ENCODE peak calls at places on chromosomes 16 and 17, in ten cellular contexts. M is right lobe of liver, H is lower leg skin, K is endothelial cell of umbilical vein, U is HCT116, G is IMR-90, S is heart left ventricle, J is esophagus squamous epithelium, V is body of pancreas, Z is ovary. P is an unnamed sample.
A peak's percentile ranks its signal among the peaks of the same experiment; 100 is the strongest.

GRCh38 chr17:82408288-82408937 is 9.7 kb upstream of the HEXD start:
- DNase-seq in M (no peak), H (no peak), K (no peak), U (no peak), G (no peak), S (no peak), J (no peak), V (no peak), Z (no peak), P (no peak)

GRCh38 chr17:43014020-43014615 is 7.5 kb downstream of the IFI35 start:
- DNase-seq in M (peak; percentile 38), H (no peak), K (no peak), U (no peak), G (no peak), S (no peak), J (no peak), V (no peak), Z (no peak), P (no peak)

GRCh38 chr17:56792267-56792666 is 41.5 kb downstream of the C17orf67 start:
- DNase-seq in M (no peak), H (no peak), K (no peak), U (no peak), G (no peak), S (no peak), J (no peak), V (no peak), Z (no peak), P (no peak)

GRCh38 chr16:84055366-84055765 is 12.8 kb upstream of the SLC38A8 start:
- DNase-seq in M (peak; percentile 17), H (no peak), K (no peak), U (no peak), G (no peak), S (peak; percentile 53), J (no peak), V (peak; percentile 34), Z (no peak), P (no peak)

GRCh38 chr17:61129232-61129631 is 270.4 kb upstream of the TBX2 start:
- DNase-seq in M (no peak), H (no peak), K (no peak), U (no peak), G (peak; percentile 8), S (no peak), J (no peak), V (no peak), Z (no peak), P (no peak)

GRCh38 chr17:37478187-37478586 is 11.5 kb upstream of the DUSP14 start:
- DNase-seq in M (no peak), H (peak; percentile 86), K (no peak), U (no peak), G (peak; percentile 58), S (no peak), J (no peak), V (no peak), Z (no peak), P (no peak)

GRCh38 chr16:89118361-89119061 is 24.9 kb downstream of the ACSF3 start:
- DNase-seq in M (peak; percentile 85), H (no peak), K (no peak), U (no peak), G (no peak), S (no peak), J (no peak), V (no peak), Z (peak; percentile 78), P (no peak)

GRCh38 chr16:25260416-25260815 is 2.8 kb upstream of the ZKSCAN2 start:
- DNase-seq in M (no peak), H (no peak), K (no peak), U (no peak), G (peak; percentile 34), S (no peak), J (no peak), V (no peak), Z (no peak), P (no peak)

GRCh38 chr17:29620271-29620670 is 2.4 kb downstream of the CORO6 start:
- DNase-seq in M (no peak), H (no peak), K (no peak), U (peak; percentile 33), G (peak; percentile 47), S (no peak), J (no peak), V (no peak), Z (no peak), P (peak; percentile 75)

GRCh38 chr16:81567987-81568748 is 123.6 kb downstream of the CMIP start:
- DNase-seq in M (no peak), H (no peak), K (peak; percentile 49), U (no peak), G (peak; percentile 43), S (no peak), J (no peak), V (no peak), Z (peak; percentile 52), P (peak; percentile 92)

DNA sequence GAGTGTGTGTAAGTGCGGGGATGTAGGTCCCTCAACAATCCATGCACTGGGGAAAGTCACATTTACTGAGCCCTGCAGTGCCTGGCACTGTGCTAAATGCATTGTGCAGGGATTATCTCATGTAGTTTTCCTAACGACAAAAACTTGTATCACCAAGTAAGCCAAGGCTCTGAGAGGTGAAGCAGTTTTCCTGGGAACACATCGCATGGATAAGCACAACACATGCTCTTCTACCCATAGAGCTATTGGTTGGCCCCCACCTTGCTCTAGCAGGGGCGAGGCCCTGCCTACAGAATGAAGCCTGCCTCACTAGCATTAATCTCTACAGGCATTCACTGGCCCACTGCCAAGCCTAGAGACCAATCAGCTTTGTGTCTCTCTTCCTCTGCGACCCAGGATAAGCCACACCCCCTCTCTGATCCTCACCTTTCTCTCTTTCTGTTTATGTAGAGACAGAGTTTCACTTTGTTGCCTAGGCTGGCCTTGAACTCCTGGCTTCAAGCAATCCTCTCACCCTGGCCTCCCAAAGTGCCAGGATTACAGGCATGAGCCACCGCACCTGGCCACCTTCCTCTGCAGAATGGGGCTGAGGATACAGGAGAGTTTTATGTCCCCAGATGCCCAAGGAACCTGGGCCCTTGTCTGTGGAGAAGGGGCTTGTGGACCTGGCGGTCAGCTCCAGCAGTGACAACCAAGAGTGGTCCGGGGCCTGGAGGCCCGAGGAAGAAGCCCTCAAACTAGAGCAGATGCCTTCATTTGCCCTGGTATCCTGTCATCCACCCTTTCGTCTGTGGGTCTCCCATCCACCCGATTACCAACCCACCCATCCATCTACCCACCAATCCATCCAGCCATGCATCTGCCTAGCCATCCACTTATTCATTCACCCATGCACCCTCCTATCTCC is 12.8 kb downstream of the CDH16 start:
- DNase-seq in M (peak; percentile 31), H (no peak), K (no peak), U (no peak), G (no peak), S (peak; percentile 85), J (no peak), V (peak; percentile 57), Z (no peak), P (no peak)
- TF ChIP-seq POLR2A in M (no peak), H (no peak), K (no peak), U (no peak), G (no peak), S (peak; percentile 37), J (no peak), V (no peak), Z (no peak), P (no peak)

GRCh38 chr17:45052052-45052772 is 780 bp upstream of the DCAKD start:
- DNase-seq in M (no peak), H (no peak), K (peak; percentile 50), U (no peak), G (no peak), S (peak; percentile 58), J (no peak), V (peak; percentile 54), Z (peak; percentile 62), P (no peak)
- TF ChIP-seq POLR2A in M (peak; percentile 64), H (peak; percentile 32), K (no peak), U (no peak), G (no peak), S (peak; percentile 83), J (no peak), V (peak; percentile 43), Z (peak; percentile 46), P (no peak)

GRCh38 chr17:27906238-27906603 is 13.1 kb upstream of the LYRM9 start:
- DNase-seq in M (no peak), H (no peak), K (no peak), U (no peak), G (no peak), S (no peak), J (no peak), V (no peak), Z (no peak), P (no peak)

GRCh38 chr17:27904534-27904933 is 11.4 kb upstream of the LYRM9 start:
- DNase-seq in M (no peak), H (no peak), K (no peak), U (no peak), G (no peak), S (no peak), J (no peak), V (no peak), Z (no peak), P (no peak)

GRCh38 chr17:27905524-27906237 is 12.5 kb upstream of the LYRM9 start:
- DNase-seq in M (no peak), H (no peak), K (no peak), U (no peak), G (no peak), S (no peak), J (no peak), V (no peak), Z (no peak), P (no peak)

GRCh38 chr17:27906623-27907022 is 13.5 kb upstream of the LYRM9 start:
- DNase-seq in M (no peak), H (no peak), K (no peak), U (no peak), G (no peak), S (no peak), J (no peak), V (no peak), Z (no peak), P (no peak)

GRCh38 chr17:27907976-27908558 is 14.9 kb upstream of the LYRM9 start:
- DNase-seq in M (no peak), H (no peak), K (no peak), U (no peak), G (no peak), S (no peak), J (no peak), V (no peak), Z (no peak), P (no peak)
- TF ChIP-seq POLR2A in M (no peak), H (no peak), K (no peak), U (no peak), G (no peak), S (no peak), J (no peak), V (no peak), Z (no peak), P (no peak)

DNA sequence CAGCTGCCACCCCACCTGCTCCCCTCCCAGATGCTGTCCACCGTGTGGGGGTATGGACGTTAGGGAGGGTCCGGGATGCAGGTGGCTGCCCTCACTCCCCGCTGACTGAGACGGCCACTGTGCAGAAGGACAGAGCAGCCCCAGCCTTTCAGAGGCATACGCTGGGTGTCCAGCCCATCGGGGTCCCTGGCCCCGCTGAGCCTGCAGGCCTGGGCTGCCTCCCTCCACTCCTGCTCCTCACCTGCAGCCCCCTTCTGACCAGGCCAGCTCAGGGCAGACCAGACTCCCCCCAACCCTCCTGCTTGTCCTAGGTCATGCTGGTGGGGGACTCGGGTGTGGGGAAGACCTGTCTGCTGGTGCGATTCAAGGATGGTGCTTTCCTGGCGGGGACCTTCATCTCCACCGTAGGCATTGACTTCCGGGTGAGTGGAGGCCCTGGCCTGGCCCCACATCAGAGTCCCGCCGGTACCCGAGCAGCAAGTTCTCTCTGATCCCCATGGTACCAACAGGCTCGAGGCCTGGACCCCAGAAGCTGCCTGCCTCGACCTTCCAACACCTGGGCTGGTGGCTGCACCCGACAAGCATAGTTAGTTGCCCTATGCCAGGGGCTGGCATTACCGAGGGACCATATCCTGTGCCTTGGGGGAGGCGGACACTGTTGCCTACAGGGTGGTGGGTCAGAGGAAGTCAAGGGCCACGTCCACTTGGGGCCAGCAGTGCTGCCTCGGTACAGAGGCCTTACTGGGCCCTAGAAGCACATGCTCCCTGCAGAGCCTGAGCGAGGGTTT is 1.4 kb downstream of the RAB26 start:
- DNase-seq in M (no peak), H (no peak), K (no peak), U (no peak), G (no peak), S (no peak), J (no peak), V (no peak), Z (no peak), P (peak; percentile 68)
- TF ChIP-seq POLR2A in M (no peak), H (no peak), K (peak; percentile 36), U (no peak), G (no peak), S (no peak), J (no peak), V (peak; percentile 7), Z (no peak), P (no peak)

P was measured in H54.